ENCODE peak calls at places on chromosomes 5 and 9, in four cellular contexts. T is K562, K is aorta, C is tibial artery. I is an unnamed sample.

GRCh38 chr9:6827370-6827949 is 69.7 kb downstream of the KDM4C start:
- DNase-seq in T (peak; percentile 29), K (no peak), C (no peak), I (peak; percentile 51)

GRCh38 chr5:178434016-178434761 is 156.0 kb downstream of the COL23A1 start:
- DNase-seq in T (no peak), K (peak; percentile 37), C (no peak), I (no peak)

GRCh38 chr9:105510024-105510423 is 47.9 kb upstream of the FKTN start:
- DNase-seq in T (no peak), K (no peak), C (no peak), I (no peak)

GRCh38 chr5:80275347-80275746 is 19.5 kb upstream of the SERINC5 start:
- DNase-seq in T (no peak), K (no peak), C (no peak), I (peak; percentile 46)

GRCh38 chr9:92342825-92343488 is 17.2 kb downstream of the CENPP start:
- DNase-seq in T (no peak), K (no peak), C (no peak), I (no peak)

GRCh38 chr9:20592673-20593072 is 29.6 kb downstream of the MLLT3 start:
- DNase-seq in T (no peak), K (no peak), C (no peak), I (no peak)

GRCh38 chr9:111108946-111109345 is 70.7 kb upstream of the LPAR1 start:
- DNase-seq in T (no peak), K (no peak), C (no peak), I (no peak)

GRCh38 chr9:28610339-28610738 is 1037.1 kb upstream of the C9orf72 start:
- DNase-seq in T (no peak), K (no peak), C (no peak), I (no peak)

GRCh38 chr9:33765411-33765810 is 29.9 kb upstream of the PRSS3 start:
- DNase-seq in T (no peak), K (no peak), C (no peak), I (no peak)

GRCh38 chr5:66145737-66146136 is 1.6 kb downstream of the SREK1 start:
- DNase-seq in T (no peak), K (no peak), C (no peak), I (no peak)

GRCh38 chr5:179606910-179607448 is 16.5 kb downstream of the HNRNPH1 start:
- DNase-seq in T (no peak), K (no peak), C (peak; percentile 62), I (peak; percentile 29)

GRCh38 chr5:10702040-10702629 is 58.9 kb downstream of the DAP start:
- DNase-seq in T (peak; percentile 77), K (peak; percentile 66), C (no peak), I (no peak)

GRCh38 chr5:114361724-114362196 is at the start of gene KCNN2:
- DNase-seq in T (no peak), K (peak; percentile 48), C (no peak), I (peak; percentile 58)

GRCh38 chr9:15157371-15157770 is 149.6 kb downstream of the TTC39B start:
- DNase-seq in T (no peak), K (peak; percentile 72), C (peak; percentile 82), I (no peak)

GRCh38 chr5:139571966-139572365 is 10.8 kb downstream of the UBE2D2 start:
- DNase-seq in T (no peak), K (no peak), C (no peak), I (no peak)

GRCh38 chr9:6549106-6549505 is 96.4 kb downstream of the GLDC start:
- DNase-seq in T (no peak), K (no peak), C (no peak), I (peak; percentile 78)

GRCh38 chr5:137091473-137091872 is 407.7 kb downstream of the SPOCK1 start:
- DNase-seq in T (no peak), K (no peak), C (no peak), I (no peak)

GRCh38 chr5:127299678-127300077 is 9.1 kb downstream of the MEGF10 start:
- DNase-seq in T (no peak), K (no peak), C (no peak), I (no peak)

GRCh38 chr5:36593867-36594266 is 12.5 kb upstream of the SLC1A3 start:
- DNase-seq in T (no peak), K (no peak), C (no peak), I (no peak)

GRCh38 chr5:112693301-112693700 is 44.4 kb upstream of the APC start:
- DNase-seq in T (no peak), K (no peak), C (no peak), I (no peak)

GRCh38 chr9:98977246-98977681 is 33.6 kb downstream of the COL15A1 start:
- DNase-seq in T (no peak), K (no peak), C (no peak), I (no peak)

GRCh38 chr9:123316053-123316718 is 39.8 kb upstream of the CRB2 start:
- DNase-seq in T (peak; percentile 13), K (no peak), C (no peak), I (no peak)

GRCh38 chr9:3906437-3907213 is 380.8 kb upstream of the RFX3 start:
- DNase-seq in T (no peak), K (peak; percentile 50), C (no peak), I (no peak)

GRCh38 chr5:34707451-34708107 is 51.5 kb downstream of the RAI14 start:
- DNase-seq in T (no peak), K (no peak), C (no peak), I (no peak)

GRCh38 chr9:131398204-131398603 is 4.3 kb downstream of the PRRC2B start:
- DNase-seq in T (peak; percentile 4), K (peak; percentile 36), C (no peak), I (no peak)

GRCh38 chr5:8993031-8993430 is 552.8 kb downstream of the SEMA5A start:
- DNase-seq in T (peak; percentile 18), K (no peak), C (no peak), I (no peak)
- H3K4me1 ChIP-seq in T (no peaks in the 10 kb centered on the region), K (no peaks in the 10 kb centered on the region), C (no peaks in the 10 kb centered on the region), I (no peaks in the 10 kb centered on the region)

DNA sequence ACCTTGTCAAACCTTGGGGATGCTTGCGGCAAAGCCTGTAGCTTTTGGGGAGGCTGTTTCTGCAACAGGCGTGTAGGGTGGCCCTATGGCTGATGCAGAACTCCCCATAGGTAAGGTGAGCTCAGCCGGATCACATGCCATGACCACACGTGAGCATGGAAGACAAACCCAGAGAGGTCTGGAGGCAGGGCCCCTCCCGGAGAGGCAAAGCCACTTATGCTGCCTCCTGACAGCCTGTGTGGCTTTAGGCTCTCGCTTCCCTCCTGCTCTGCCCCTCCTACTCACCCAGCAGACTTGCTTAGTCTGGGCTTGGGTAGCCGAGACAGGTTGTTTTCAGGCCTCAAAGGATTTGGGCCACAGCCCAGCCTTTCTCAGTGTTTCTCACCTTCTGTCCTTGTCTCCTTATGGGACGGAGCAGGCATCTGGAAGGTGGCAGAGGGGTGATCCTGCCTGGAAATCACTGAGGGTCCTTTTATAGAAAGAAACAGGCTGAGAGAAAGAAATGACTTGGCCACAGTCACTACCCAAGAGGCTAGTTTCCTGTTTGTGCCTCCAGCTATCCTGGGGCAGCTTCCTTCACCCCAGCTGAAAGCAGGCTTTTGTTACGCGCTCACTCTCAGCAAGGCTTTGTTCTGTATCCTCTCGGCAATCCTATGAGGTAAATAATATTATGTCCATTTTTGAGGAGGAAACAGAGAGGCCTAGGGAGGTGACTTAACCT is 89.9 kb downstream of the DAB2IP start:
- DNase-seq in T (no peak), K (no peak), C (no peak), I (no peak)
- H3K4me1 ChIP-seq in T (peaks cover 4% of the 10 kb centered on the region), K (peaks cover 4% of the 10 kb centered on the region), C (peaks cover 84% of the 10 kb centered on the region), I (peaks cover 11% of the 10 kb centered on the region)

DNA sequence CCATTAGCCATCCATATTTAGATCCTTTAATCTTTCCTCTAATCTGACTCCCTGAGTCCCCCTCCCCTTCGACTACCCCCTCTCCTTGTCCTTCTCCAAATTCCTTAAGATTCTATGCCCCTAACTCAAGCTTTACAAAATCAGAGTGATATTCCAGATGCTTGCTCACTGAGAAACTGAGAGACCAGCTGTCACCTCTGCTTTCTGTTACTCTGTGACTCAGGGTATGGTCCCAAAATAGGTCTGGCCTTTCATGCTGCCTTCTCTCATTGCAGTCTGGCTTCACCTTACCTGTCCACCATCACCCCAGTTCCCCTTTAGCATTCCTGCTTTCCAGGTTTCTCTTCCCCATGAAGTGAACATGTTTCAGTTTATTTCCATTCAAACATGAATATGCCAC is 383.3 kb upstream of the SLC30A5 start:
- DNase-seq in T (no peak), K (no peak), C (no peak), I (no peak)
- H3K4me1 ChIP-seq in T (no peaks in the 10 kb centered on the region), K (peaks cover 3% of the 10 kb centered on the region), C (no peaks in the 10 kb centered on the region), I (peaks cover 2% of the 10 kb centered on the region)

GRCh38 chr5:176894298-176894697 is 4.8 kb downstream of the HK3 start:
- DNase-seq in T (no peak), K (no peak), C (no peak), I (no peak)
- H3K4me1 ChIP-seq in T (no peaks in the 10 kb centered on the region), K (no peaks in the 10 kb centered on the region), C (no peaks in the 10 kb centered on the region), I (no peaks in the 10 kb centered on the region)

GRCh38 chr9:68780377-68780707 is 75.3 kb downstream of the PIP5K1B start:
- DNase-seq in T (no peak), K (no peak), C (no peak), I (no peak)

GRCh38 chr9:68781866-68782265 is 76.8 kb downstream of the PIP5K1B start:
- DNase-seq in T (no peak), K (no peak), C (no peak), I (no peak)

GRCh38 chr9:68780735-68781134 is 75.7 kb downstream of the PIP5K1B start:
- DNase-seq in T (no peak), K (no peak), C (no peak), I (no peak)

GRCh38 chr9:68779558-68780376 is 74.7 kb downstream of the PIP5K1B start:
- DNase-seq in T (peak; percentile 88), K (peak; percentile 97), C (peak; percentile 96), I (peak; percentile 96)

GRCh38 chr9:68782546-68782945 is 77.5 kb downstream of the PIP5K1B start:
- DNase-seq in T (no peak), K (no peak), C (no peak), I (no peak)
- H3K4me1 ChIP-seq in T (peaks cover 4% of the 10 kb centered on the region), K (peaks cover 12% of the 10 kb centered on the region), C (peaks cover 36% of the 10 kb centered on the region), I (no peaks in the 10 kb centered on the region)

DNA sequence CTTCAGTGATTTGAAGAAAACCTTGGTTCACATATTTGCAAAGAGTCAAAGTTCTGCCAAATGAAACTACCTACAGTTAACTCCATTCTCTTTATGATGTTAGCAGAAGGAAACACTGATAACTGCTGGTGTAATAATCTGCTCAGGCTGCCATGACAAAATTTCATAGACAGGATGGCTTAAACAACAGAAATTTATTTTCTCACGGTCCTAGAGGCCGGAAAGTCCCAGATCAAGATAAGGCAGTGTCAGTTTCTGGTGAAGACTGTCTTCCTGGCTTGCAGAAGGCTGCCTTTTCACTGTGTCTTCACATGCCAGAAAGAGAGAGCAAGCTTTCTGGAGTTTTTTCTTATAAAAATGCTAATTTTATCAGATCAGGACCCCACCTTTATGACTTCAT is 102.4 kb upstream of the PARP8 start:
- DNase-seq in T (no peak), K (no peak), C (no peak), I (no peak)
- H3K4me1 ChIP-seq in T (no peaks in the 10 kb centered on the region), K (no peaks in the 10 kb centered on the region), C (no peaks in the 10 kb centered on the region), I (no peaks in the 10 kb centered on the region)

DNA sequence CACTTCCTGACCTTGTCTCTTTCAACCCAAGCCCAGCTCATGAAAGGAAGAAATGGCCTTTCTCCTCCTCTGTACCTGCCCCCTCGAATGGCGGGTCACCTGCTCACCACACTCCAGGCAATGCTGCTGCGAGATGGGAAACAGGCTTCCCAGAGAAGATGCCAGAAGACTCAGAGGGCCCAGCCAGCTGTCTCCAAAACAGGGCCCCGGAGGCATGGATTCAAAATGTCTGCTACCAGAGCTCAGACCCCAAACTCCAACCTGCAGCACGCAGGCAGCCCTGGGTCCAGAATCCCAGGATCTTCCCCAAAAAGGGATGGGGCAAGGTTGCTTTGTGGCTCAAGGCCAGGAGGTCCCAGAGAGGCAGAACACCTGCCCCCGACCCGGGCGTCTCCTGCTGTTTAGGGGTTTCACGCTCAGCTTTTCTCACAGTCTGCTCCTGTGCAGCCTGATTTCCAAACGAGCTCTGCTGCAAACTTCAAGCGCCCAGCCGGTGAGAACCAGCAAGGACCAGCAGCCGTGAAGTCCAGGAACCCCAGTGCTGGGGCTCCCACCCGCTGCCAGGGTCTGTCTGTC is 42.5 kb downstream of the VAV2 start:
- DNase-seq in T (no peak), K (peak; percentile 18), C (no peak), I (no peak)
- H3K4me1 ChIP-seq in T (peaks cover 7% of the 10 kb centered on the region), K (no peaks in the 10 kb centered on the region), C (no peaks in the 10 kb centered on the region), I (peaks cover 53% of the 10 kb centered on the region)